ENCODE peak calls at places on chromosomes 4 and X, in seven cellular contexts. One of them, this sample, is unnamed.

GRCh38 chrX:154749856-154750255 is 1.0 kb downstream of the GAB3 start:
- DNase-seq in lower leg skin: no peak
- DNase-seq in A549: no peak
- DNase-seq in testis: no peak
- DNase-seq in Calu3: no peak
- DNase-seq in esophagus muscularis mucosa: no peak
- DNase-seq in GM20000: no peak
- DNase-seq in this sample: no peak

GRCh38 chr4:2068566-2068965 is 9.4 kb downstream of the NAT8L start:
- DNase-seq in lower leg skin: no peak
- DNase-seq in A549: no peak
- DNase-seq in testis: no peak
- DNase-seq in Calu3: no peak
- DNase-seq in esophagus muscularis mucosa: no peak
- DNase-seq in GM20000: no peak
- DNase-seq in this sample: no peak

GRCh38 chr4:1550122-1551070 is 133.7 kb downstream of the FAM53A start:
- DNase-seq in lower leg skin: no peak
- DNase-seq in A549: no peak
- DNase-seq in testis: no peak
- DNase-seq in Calu3: no peak
- DNase-seq in esophagus muscularis mucosa: no peak
- DNase-seq in GM20000: no peak
- DNase-seq in this sample: no peak

GRCh38 chrX:111519215-111519614 is 7.8 kb downstream of the SERTM2 start:
- DNase-seq in lower leg skin: no peak
- DNase-seq in A549: no peak
- DNase-seq in testis: no peak
- DNase-seq in Calu3: no peak
- DNase-seq in esophagus muscularis mucosa: no peak
- DNase-seq in GM20000: no peak
- DNase-seq in this sample: no peak

GRCh38 chr4:123452585-123452984 is 56.0 kb downstream of the SPRY1 start:
- DNase-seq in lower leg skin: peak; percentile 85
- DNase-seq in A549: no peak
- DNase-seq in testis: peak; percentile 69
- DNase-seq in Calu3: no peak
- DNase-seq in esophagus muscularis mucosa: no peak
- DNase-seq in GM20000: no peak
- DNase-seq in this sample: no peak

GRCh38 chrX:19670854-19671620 is 155.7 kb upstream of the MAP3K15 start:
- DNase-seq in lower leg skin: peak; percentile 15
- DNase-seq in A549: peak; percentile 55
- DNase-seq in testis: peak; percentile 14
- DNase-seq in Calu3: peak; percentile 76
- DNase-seq in esophagus muscularis mucosa: no peak
- DNase-seq in GM20000: no peak
- DNase-seq in this sample: no peak

GRCh38 chr4:780730-781492 is 45.0 kb downstream of the CPLX1 start:
- DNase-seq in lower leg skin: no peak
- DNase-seq in A549: no peak
- DNase-seq in testis: no peak
- DNase-seq in Calu3: no peak
- DNase-seq in esophagus muscularis mucosa: no peak
- DNase-seq in GM20000: no peak
- DNase-seq in this sample: no peak

GRCh38 chr4:180304321-180304720 is 1938.9 kb upstream of the TENM3 start:
- DNase-seq in lower leg skin: no peak
- DNase-seq in A549: no peak
- DNase-seq in testis: no peak
- DNase-seq in Calu3: no peak
- DNase-seq in esophagus muscularis mucosa: no peak
- DNase-seq in GM20000: no peak
- DNase-seq in this sample: no peak

GRCh38 chr4:336099-336892 is 1.3 kb upstream of the ZNF141 start:
- DNase-seq in lower leg skin: peak; percentile 16
- DNase-seq in A549: no peak
- DNase-seq in testis: peak; percentile 49
- DNase-seq in Calu3: no peak
- DNase-seq in esophagus muscularis mucosa: no peak
- DNase-seq in GM20000: peak; percentile 62
- DNase-seq in this sample: no peak

GRCh38 chrX:110964761-110965160 is 131.2 kb upstream of the PAK3 start:
- DNase-seq in lower leg skin: no peak
- DNase-seq in A549: no peak
- DNase-seq in testis: no peak
- DNase-seq in Calu3: no peak
- DNase-seq in esophagus muscularis mucosa: no peak
- DNase-seq in GM20000: no peak
- DNase-seq in this sample: no peak

GRCh38 chrX:85065512-85066198 is 62.0 kb downstream of the APOOL start:
- DNase-seq in lower leg skin: no peak
- DNase-seq in A549: no peak
- DNase-seq in testis: no peak
- DNase-seq in Calu3: no peak
- DNase-seq in esophagus muscularis mucosa: no peak
- DNase-seq in GM20000: no peak
- DNase-seq in this sample: no peak

GRCh38 chr4:10054571-10055041 is 33.3 kb upstream of the SLC2A9 start:
- DNase-seq in lower leg skin: no peak
- DNase-seq in A549: no peak
- DNase-seq in testis: no peak
- DNase-seq in Calu3: no peak
- DNase-seq in esophagus muscularis mucosa: peak; percentile 31
- DNase-seq in GM20000: no peak
- DNase-seq in this sample: no peak

GRCh38 chr4:99382745-99383360 is 30.3 kb upstream of the ADH1C start:
- DNase-seq in lower leg skin: no peak
- DNase-seq in A549: no peak
- DNase-seq in testis: no peak
- DNase-seq in Calu3: no peak
- DNase-seq in esophagus muscularis mucosa: no peak
- DNase-seq in GM20000: no peak
- DNase-seq in this sample: no peak

GRCh38 chr4:177051473-177052060 is 258.1 kb upstream of the NEIL3 start:
- DNase-seq in lower leg skin: no peak
- DNase-seq in A549: peak; percentile 3
- DNase-seq in testis: peak; percentile 68
- DNase-seq in Calu3: peak; percentile 15
- DNase-seq in esophagus muscularis mucosa: no peak
- DNase-seq in GM20000: peak; percentile 28
- DNase-seq in this sample: no peak

GRCh38 chr4:177047851-177048174 is 255.1 kb upstream of the VEGFC start:
- DNase-seq in lower leg skin: no peak
- DNase-seq in A549: no peak
- DNase-seq in testis: no peak
- DNase-seq in Calu3: no peak
- DNase-seq in esophagus muscularis mucosa: no peak
- DNase-seq in GM20000: no peak
- DNase-seq in this sample: no peak

GRCh38 chr4:177052211-177052725 is 257.4 kb upstream of the NEIL3 start:
- DNase-seq in lower leg skin: no peak
- DNase-seq in A549: no peak
- DNase-seq in testis: no peak
- DNase-seq in Calu3: no peak
- DNase-seq in esophagus muscularis mucosa: no peak
- DNase-seq in GM20000: no peak
- DNase-seq in this sample: peak; percentile 31

GRCh38 chr4:177041356-177041755 is 248.6 kb upstream of the VEGFC start:
- DNase-seq in lower leg skin: no peak
- DNase-seq in A549: no peak
- DNase-seq in testis: no peak
- DNase-seq in Calu3: no peak
- DNase-seq in esophagus muscularis mucosa: no peak
- DNase-seq in GM20000: no peak
- DNase-seq in this sample: no peak

GRCh38 chr4:177047070-177047850 is 254.5 kb upstream of the VEGFC start:
- DNase-seq in lower leg skin: no peak
- DNase-seq in A549: peak; percentile 8
- DNase-seq in testis: peak; percentile 57
- DNase-seq in Calu3: peak; percentile 73
- DNase-seq in esophagus muscularis mucosa: no peak
- DNase-seq in GM20000: peak; percentile 45
- DNase-seq in this sample: no peak
- TF ChIP-seq CTCF in lower leg skin: no peak
- TF ChIP-seq CTCF in A549: peak; percentile 82
- TF ChIP-seq CTCF in testis: peak; percentile 77
- TF ChIP-seq CTCF in Calu3: peak; percentile 59
- TF ChIP-seq CTCF in esophagus muscularis mucosa: peak; percentile 81
- TF ChIP-seq CTCF in GM20000: peak; percentile 66
- TF ChIP-seq CTCF in this sample: peak; percentile 93

DNA sequence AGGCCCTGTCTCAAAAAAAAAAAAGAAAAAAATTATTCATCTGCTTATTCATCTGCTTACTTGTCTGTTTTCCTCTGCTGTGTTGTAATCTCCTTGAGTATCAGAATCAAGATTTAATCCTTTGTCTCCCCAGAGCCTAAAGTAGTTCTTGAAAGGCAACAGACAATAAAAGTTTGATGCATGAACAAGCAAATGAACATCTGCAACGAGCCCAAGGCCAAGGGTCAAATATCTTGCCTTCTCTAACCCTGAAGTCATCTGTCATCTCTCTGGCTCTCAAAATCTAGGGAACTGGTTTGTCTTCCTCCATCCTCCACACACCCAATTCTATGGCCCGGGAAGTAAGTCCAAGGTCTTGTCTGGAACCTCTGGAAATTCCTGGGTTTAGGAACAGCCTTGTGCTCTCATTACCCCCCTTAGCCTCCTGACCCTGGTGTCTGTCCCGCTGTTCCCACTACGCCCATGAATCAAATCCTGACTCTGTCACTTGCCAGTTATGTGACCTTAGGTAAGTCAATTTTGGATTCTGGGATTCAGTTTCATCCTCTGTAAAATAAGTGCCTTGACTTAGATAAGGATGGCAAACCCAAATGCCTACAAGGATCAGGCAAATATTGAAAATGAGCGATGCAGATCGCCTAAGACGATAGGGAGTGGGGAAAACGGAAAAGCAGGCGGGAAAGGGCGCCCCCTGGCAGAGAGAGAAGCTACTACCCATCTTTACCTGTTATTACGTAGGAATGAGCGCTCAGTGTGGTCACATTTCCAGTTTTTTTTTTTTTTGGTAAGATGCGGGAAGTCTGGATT is 102.7 kb upstream of the DHX15 start:
- DNase-seq in lower leg skin: no peak
- DNase-seq in A549: peak; percentile 14
- DNase-seq in testis: peak; percentile 62
- DNase-seq in Calu3: no peak
- DNase-seq in esophagus muscularis mucosa: peak; percentile 87
- DNase-seq in GM20000: peak; percentile 35
- DNase-seq in this sample: no peak
- TF ChIP-seq CTCF in lower leg skin: no peak
- TF ChIP-seq CTCF in A549: peak; percentile 49
- TF ChIP-seq CTCF in testis: peak; percentile 52
- TF ChIP-seq CTCF in Calu3: no peak
- TF ChIP-seq CTCF in esophagus muscularis mucosa: no peak
- TF ChIP-seq CTCF in GM20000: peak; percentile 57
- TF ChIP-seq CTCF in this sample: peak; percentile 64

DNA sequence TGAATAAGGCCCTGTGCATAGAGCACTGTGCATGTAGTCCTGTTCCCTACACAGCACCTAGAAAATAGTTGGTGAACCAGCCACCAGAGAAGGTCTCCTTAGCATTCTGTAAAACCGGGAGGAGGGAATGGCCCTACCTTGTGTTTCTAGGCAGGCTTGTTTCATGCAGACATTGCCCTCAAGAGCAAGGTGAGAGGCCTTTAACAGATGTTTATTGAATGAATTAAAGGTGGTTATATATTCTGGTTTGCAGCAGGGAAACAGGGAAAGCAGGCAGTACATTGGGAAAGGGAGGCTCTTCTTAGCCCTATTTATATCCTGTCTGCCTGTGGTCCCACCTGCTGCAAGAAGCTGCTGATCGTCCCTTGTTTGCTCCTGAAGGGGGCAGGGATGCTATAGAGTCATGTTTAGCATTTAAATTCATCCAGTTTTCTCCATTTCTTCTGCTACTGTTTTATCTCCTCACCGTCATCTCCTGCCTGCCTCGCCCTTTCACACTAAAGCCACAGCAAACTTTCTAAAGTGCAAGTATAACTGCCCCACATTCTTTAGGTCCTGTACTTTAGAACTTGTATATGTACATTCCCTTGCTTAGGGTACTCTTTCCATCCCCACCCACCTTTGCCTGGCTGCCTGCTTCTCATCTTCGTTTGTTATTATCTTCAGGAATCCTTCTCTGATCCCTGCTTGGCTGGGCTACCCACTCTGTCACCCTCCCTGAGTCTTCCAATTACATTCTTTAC is 60.3 kb downstream of the EGF start:
- DNase-seq in lower leg skin: no peak
- DNase-seq in A549: no peak
- DNase-seq in testis: no peak
- DNase-seq in Calu3: no peak
- DNase-seq in esophagus muscularis mucosa: no peak
- DNase-seq in GM20000: no peak
- DNase-seq in this sample: no peak
- TF ChIP-seq CTCF in lower leg skin: no peak
- TF ChIP-seq CTCF in A549: no peak
- TF ChIP-seq CTCF in testis: no peak
- TF ChIP-seq CTCF in Calu3: no peak
- TF ChIP-seq CTCF in esophagus muscularis mucosa: no peak
- TF ChIP-seq CTCF in GM20000: no peak
- TF ChIP-seq CTCF in this sample: no peak

GRCh38 chr4:3449047-3449573 is 7.3 kb downstream of the HGFAC start:
- DNase-seq in lower leg skin: no peak
- DNase-seq in A549: no peak
- DNase-seq in testis: no peak
- DNase-seq in Calu3: no peak
- DNase-seq in esophagus muscularis mucosa: no peak
- DNase-seq in GM20000: no peak
- DNase-seq in this sample: no peak

GRCh38 chr4:3449574-3450534 is 8.1 kb downstream of the HGFAC start:
- DNase-seq in lower leg skin: no peak
- DNase-seq in A549: no peak
- DNase-seq in testis: no peak
- DNase-seq in Calu3: no peak
- DNase-seq in esophagus muscularis mucosa: no peak
- DNase-seq in GM20000: no peak
- DNase-seq in this sample: no peak

GRCh38 chr4:3450643-3451042 is 8.9 kb downstream of the HGFAC start:
- DNase-seq in lower leg skin: no peak
- DNase-seq in A549: no peak
- DNase-seq in testis: no peak
- DNase-seq in Calu3: no peak
- DNase-seq in esophagus muscularis mucosa: no peak
- DNase-seq in GM20000: no peak
- DNase-seq in this sample: no peak

GRCh38 chr4:3451956-3452355 is 10.2 kb downstream of the HGFAC start:
- DNase-seq in lower leg skin: no peak
- DNase-seq in A549: no peak
- DNase-seq in testis: no peak
- DNase-seq in Calu3: no peak
- DNase-seq in esophagus muscularis mucosa: no peak
- DNase-seq in GM20000: no peak
- DNase-seq in this sample: no peak

DNA sequence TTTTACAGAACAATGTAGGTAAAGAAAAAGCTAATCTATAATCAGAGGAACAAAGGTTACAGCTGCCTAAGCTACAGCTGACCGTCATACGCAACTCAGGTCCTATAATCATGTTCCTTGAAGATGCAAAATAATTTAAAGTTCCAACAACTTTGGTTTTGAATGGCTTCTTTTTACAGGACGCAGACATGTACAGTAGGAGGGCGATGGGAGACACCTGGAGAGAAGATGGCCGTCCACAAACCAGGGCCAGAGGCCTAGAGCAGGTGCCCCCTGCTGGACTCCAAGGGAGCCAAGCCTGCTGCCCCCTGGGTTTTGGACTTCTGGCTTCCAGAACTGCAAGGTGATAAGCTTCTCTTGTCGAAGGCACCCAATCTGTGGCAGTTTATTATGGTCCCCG is 10.6 kb downstream of the HGFAC start:
- DNase-seq in lower leg skin: no peak
- DNase-seq in A549: no peak
- DNase-seq in testis: no peak
- DNase-seq in Calu3: peak; percentile 50
- DNase-seq in esophagus muscularis mucosa: no peak
- DNase-seq in GM20000: no peak
- DNase-seq in this sample: no peak
- TF ChIP-seq CTCF in lower leg skin: no peak
- TF ChIP-seq CTCF in A549: no peak
- TF ChIP-seq CTCF in testis: no peak
- TF ChIP-seq CTCF in Calu3: peak; percentile 47
- TF ChIP-seq CTCF in esophagus muscularis mucosa: no peak
- TF ChIP-seq CTCF in GM20000: peak; percentile 13
- TF ChIP-seq CTCF in this sample: peak; percentile 2

This sample was measured in D721Med.